ENCODE peak calls at places on chromosome 17, in four cellular contexts. E is GM12878, Z is HepG2, N is HCT116. O is an unnamed sample.

GRCh38 chr17:59783221-59784016 is 76.0 kb downstream of the VMP1 start:
- ATAC-seq in E (no peak), Z (no peak), N (peak), O (peak)

GRCh38 chr17:64092111-64092510 is 37.8 kb downstream of the ERN1 start:
- ATAC-seq in E (peak), Z (no peak), N (no peak), O (no peak)

GRCh38 chr17:66767164-66767933 is 67.6 kb upstream of the CACNG5 start:
- ATAC-seq in E (no peak), Z (no peak), N (no peak), O (no peak)

GRCh38 chr17:62001105-62001504 is 64.0 kb downstream of the MED13 start:
- ATAC-seq in E (no peak), Z (no peak), N (no peak), O (no peak)

GRCh38 chr17:73706858-73707257 is 62.6 kb upstream of the SDK2 start:
- ATAC-seq in E (no peak), Z (no peak), N (no peak), O (no peak)

GRCh38 chr17:57279432-57279831 is 23.1 kb downstream of the MSI2 start:
- ATAC-seq in E (no peak), Z (no peak), N (no peak), O (no peak)

GRCh38 chr17:76207670-76208069 is 32.6 kb downstream of the RNF157 start:
- ATAC-seq in E (no peak), Z (no peak), N (no peak), O (no peak)

GRCh38 chr17:58196610-58197009 is 4.1 kb downstream of the EPX start:
- ATAC-seq in E (no peak), Z (no peak), N (no peak), O (no peak)

GRCh38 chr17:63939401-63939800 is 7.3 kb upstream of the CD79B start:
- ATAC-seq in E (no peak), Z (no peak), N (no peak), O (no peak)

GRCh38 chr17:1231456-1231855 is 38.8 kb upstream of the BHLHA9 start:
- ATAC-seq in E (no peak), Z (no peak), N (no peak), O (peak)

GRCh38 chr17:859461-860195 is 77.5 kb downstream of the MRM3 start:
- ATAC-seq in E (no peak), Z (no peak), N (no peak), O (no peak)

GRCh38 chr17:57976594-57976993 is 11.5 kb downstream of the VEZF1 start:
- ATAC-seq in E (no peak), Z (no peak), N (no peak), O (no peak)

GRCh38 chr17:65559802-65560627 is 1.4 kb downstream of the AXIN2 start:
- ATAC-seq in E (peak), Z (peak), N (peak), O (no peak)

GRCh38 chr17:72122668-72123495 is 2.1 kb downstream of the SOX9 start:
- ATAC-seq in E (peak), Z (peak), N (no peak), O (no peak)

GRCh38 chr17:77796201-77796860 is 162.2 kb upstream of the TNRC6C start:
- ATAC-seq in E (no peak), Z (no peak), N (no peak), O (peak)
- TF ChIP-seq POLR2AphosphoS5 in E (no peak), Z (no peak), N (no peak), O (peak)

DNA sequence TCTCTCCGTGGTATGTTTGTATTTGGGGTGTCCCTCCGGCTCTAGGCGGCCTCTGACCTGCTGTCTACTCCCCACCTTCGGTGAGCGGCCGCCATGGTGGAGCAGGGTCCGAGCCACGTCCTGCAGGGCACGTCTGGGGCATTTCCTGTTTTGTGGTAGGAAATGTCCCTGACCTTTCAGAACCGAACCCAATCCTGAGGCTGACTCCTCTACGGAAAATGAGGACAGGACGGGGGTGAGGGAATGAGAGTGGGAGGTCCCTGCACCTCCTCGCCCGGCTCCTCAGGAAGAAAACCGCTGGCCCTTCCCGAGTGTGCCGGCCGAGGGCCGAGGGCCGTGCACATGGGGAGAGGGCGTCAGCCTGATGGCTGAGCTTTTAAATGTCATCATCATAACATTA is 45.8 kb downstream of the WDR45B start:
- ATAC-seq in E (no peak), Z (no peak), N (no peak), O (no peak)
- TF ChIP-seq POLR2AphosphoS5 in E (no peak), Z (no peak), N (no peak), O (no peak)

GRCh38 chr17:17506181-17506741 is 10.1 kb upstream of the RASD1 start:
- ATAC-seq in E (no peak), Z (no peak), N (no peak), O (no peak)
- TF ChIP-seq POLR2AphosphoS5 in E (no peak), Z (no peak), N (no peak), O (no peak)

DNA sequence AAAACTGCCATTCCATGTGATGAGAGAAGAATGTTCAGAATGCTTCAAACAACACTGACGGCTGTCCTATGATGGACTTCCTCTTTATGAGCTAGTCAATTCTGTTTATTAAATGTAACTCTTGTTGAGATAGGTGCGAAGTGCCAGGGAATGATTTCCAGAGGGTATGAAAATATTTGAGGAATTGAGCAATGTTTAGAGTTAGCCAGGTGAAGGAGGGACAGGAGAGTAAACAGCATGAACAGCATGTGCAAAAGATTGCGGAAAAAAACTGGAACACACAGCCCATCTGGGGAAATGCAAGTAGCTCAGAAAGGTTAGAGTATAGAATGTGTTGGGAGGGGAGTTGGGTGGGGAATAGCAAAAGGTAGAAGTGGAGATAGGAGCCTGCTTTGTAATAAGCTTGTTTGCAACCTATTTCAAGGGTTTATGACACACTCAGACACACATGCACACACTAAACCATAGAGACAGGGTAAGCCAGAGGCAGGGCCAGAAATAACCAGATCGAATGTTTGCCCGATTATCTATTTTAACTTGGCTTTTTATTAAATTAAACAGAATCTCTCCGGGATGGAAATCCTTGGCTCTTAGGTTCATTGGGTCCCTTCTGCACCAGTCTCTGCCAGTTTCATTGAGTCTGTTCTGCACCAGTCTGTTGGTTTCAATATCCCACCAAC is 135.6 kb upstream of the COX10 start:
- ATAC-seq in E (no peak), Z (peak), N (no peak), O (no peak)
- TF ChIP-seq POLR2AphosphoS5 in E (no peak), Z (no peak), N (no peak), O (no peak)

GRCh38 chr17:79031996-79032875 is 8.3 kb downstream of the C1QTNF1 start:
- ATAC-seq in E (no peak), Z (no peak), N (no peak), O (no peak)

GRCh38 chr17:79033741-79034501 is 10.0 kb downstream of the C1QTNF1 start:
- ATAC-seq in E (no peak), Z (peak), N (no peak), O (peak)

GRCh38 chr17:79035686-79036085 is 11.7 kb downstream of the C1QTNF1 start:
- ATAC-seq in E (no peak), Z (no peak), N (no peak), O (no peak)

GRCh38 chr17:79034931-79035485 is 11.0 kb downstream of the C1QTNF1 start:
- ATAC-seq in E (no peak), Z (no peak), N (no peak), O (no peak)

DNA sequence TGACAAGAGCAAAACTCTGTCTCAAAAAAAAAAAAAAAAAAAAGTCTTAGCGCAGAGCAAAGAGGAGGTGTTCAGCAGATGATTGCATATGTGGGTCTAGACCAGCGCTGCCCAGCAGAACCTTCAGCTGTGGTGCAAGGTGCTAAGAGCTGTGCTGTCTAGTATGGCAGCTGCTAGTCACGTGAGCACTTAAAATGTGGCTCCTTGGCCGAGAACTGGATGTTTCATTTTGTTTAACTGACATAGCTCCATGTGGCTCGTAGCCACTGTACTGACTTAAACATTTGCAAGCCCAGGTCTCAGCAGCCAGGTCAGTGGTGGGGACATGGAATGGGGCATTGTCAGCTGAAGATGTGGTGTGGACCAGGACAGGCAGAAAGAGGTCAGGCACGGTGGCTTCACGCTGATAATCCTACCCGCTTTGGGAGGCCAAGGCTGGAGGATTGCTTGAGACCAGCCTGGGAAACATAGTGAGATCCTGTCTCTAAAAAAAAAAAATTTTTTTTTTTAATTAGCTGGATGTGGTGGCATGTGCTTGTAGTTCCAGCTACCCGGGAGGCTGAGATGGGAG is 9.2 kb downstream of the C1QTNF1 start:
- ATAC-seq in E (no peak), Z (no peak), N (no peak), O (no peak)
- TF ChIP-seq POLR2AphosphoS5 in E (no peak), Z (no peak), N (no peak), O (no peak)

DNA sequence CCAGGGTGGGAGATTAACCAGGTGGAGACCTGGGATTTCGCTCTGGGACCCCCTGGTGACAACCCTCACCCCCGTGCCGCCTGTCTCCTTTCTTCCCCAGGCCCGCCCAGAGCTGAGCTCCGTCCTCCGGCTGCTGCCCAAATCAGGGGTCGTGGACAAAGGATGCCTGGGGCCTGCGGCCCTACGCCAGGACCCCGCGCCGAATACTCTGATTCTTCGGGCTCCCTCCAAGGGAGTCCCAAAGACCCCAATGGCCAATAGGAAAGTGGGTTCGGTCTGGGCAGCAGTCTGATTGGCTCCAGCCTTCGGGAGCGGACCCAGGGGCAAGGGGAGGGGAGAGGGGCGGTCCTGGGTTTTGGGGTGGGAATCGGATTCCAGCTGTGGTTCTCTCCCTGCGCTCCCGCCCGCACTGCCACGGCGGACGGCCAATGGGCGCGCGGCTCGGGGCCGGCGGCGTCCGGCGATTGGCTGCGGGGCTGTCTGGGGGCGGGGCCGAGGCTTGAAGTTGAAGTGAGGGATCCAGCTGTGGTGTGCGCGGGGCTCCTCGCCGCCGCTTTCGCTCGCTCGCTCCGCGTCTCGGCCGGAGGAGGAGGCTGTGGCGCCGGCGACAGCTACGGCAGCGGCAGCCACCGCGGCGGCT is at the start of gene CACNA1G:
- ATAC-seq in E (peak), Z (peak), N (peak), O (peak)
- TF ChIP-seq POLR2AphosphoS5 in E (no peak), Z (no peak), N (peak), O (no peak)

DNA sequence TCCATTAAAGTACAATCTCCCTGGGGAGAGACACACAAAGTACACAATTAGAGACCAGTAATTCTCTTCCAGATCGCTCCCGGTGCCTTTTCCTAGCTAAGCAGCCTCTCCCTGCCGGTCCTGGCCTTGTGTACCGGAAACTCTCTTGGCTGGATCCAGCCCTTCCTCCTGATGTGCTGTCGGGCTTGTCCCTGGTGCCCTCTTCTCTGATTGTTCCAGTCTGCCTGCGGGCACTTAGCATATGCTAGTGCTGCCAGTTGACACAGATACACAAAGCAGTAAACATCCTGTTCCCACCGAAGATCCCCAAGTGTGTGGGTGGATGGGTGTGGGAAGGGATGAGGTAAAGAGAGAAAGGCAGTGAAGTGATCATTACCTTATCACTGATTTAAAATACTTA is 9.7 kb downstream of the HS3ST3B1 start:
- ATAC-seq in E (no peak), Z (no peak), N (no peak), O (no peak)
- TF ChIP-seq POLR2AphosphoS5 in E (no peak), Z (no peak), N (no peak), O (no peak)

GRCh38 chr17:82630212-82630611 is 18.0 kb downstream of the WDR45B start:
- ATAC-seq in E (no peak), Z (no peak), N (no peak), O (no peak)

GRCh38 chr17:82629748-82630147 is 18.5 kb downstream of the WDR45B start:
- ATAC-seq in E (no peak), Z (no peak), N (no peak), O (no peak)

GRCh38 chr17:82627827-82628226 is 20.4 kb downstream of the WDR45B start:
- ATAC-seq in E (no peak), Z (no peak), N (no peak), O (peak)

GRCh38 chr17:82623707-82624106 is 24.5 kb downstream of the WDR45B start:
- ATAC-seq in E (no peak), Z (no peak), N (no peak), O (no peak)

DNA sequence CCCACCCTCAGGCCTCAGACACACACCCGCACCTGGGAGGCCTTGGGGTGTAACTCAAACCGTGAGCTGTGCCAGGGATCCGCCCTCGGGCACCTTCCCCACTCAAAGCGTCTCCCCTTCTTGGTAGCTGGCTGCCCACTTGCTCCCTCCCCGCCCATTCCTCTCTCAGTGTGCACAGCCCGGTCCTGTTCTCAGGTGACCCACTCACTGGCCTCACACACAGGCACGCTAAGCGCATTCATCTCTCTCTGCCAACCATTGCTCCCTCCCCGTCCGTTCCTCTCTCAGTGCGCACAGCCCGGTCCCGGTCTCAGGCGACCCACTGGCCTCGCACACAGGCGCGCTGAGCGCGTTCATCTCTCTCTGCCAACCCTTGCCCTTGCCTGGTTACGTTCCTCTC is 20.8 kb downstream of the WDR45B start:
- ATAC-seq in E (no peak), Z (no peak), N (no peak), O (no peak)
- TF ChIP-seq POLR2AphosphoS5 in E (peak), Z (no peak), N (no peak), O (no peak)

GRCh38 chr17:10744509-10745000 is 14.7 kb upstream of the TMEM220 start:
- ATAC-seq in E (no peak), Z (peak), N (no peak), O (no peak)
- TF ChIP-seq POLR2AphosphoS5 in E (no peak), Z (no peak), N (no peak), O (no peak)

O was measured in gastroesophageal sphincter.